ENCODE peak calls at places on chromosomes 2 and 18, in eight cellular contexts. F is upper lobe of left lung, O is tibial nerve, L is esophagus muscularis mucosa, V is K562, J is sigmoid colon, R is suprapubic skin, S is GM12878. D is an unnamed sample.

GRCh38 chr2:9944330-9944758 is 7.1 kb upstream of the GRHL1 start:
- DNase-seq in S (no peak), R (no peak), L (no peak), V (no peak), O (no peak), F (peak), J (no peak), D (no peak)

GRCh38 chr2:239726631-239727181 is 298.4 kb downstream of the NDUFA10 start:
- DNase-seq in R (peak), L (no peak), V (no peak), O (no peak), F (peak), S (no peak), J (peak), D (peak)

GRCh38 chr2:50401772-50402653 is 629.9 kb downstream of the NRXN1 start:
- DNase-seq in O (peak), J (peak), S (no peak), F (peak), R (no peak), V (peak), L (no peak), D (no peak)

GRCh38 chr2:102034683-102035606 is 43.2 kb downstream of the IL1R2 start:
- DNase-seq in J (no peak), L (no peak), R (no peak), O (no peak), S (no peak), F (no peak), V (no peak), D (no peak)

GRCh38 chr2:95265182-95265581 is 9.1 kb upstream of the PROM2 start:
- DNase-seq in O (no peak), L (peak), S (no peak), R (no peak), J (no peak), V (no peak), F (no peak), D (no peak)

GRCh38 chr2:120204417-120204816 is 18.8 kb downstream of the TMEM185B start:
- DNase-seq in J (no peak), L (no peak), O (no peak), V (no peak), R (peak), S (no peak), F (no peak), D (no peak)

GRCh38 chr18:37243756-37244155 is 321.8 kb downstream of the CELF4 start:
- DNase-seq in L (no peak), V (no peak), S (no peak), F (no peak), O (no peak), J (no peak), R (no peak), D (no peak)

GRCh38 chr2:136235451-136236418 is 117.8 kb upstream of the CXCR4 start:
- DNase-seq in L (no peak), O (no peak), V (no peak), F (no peak), R (no peak), J (no peak), S (no peak), D (no peak)

GRCh38 chr18:49135871-49136270 is 185.1 kb upstream of the SMAD7 start:
- DNase-seq in V (no peak), R (no peak), O (no peak), J (no peak), L (no peak), F (no peak), S (no peak), D (no peak)

GRCh38 chr2:97706708-97707345 is 6.5 kb upstream of the ZAP70 start:
- DNase-seq in F (no peak), L (no peak), R (peak), V (no peak), S (no peak), O (no peak), J (no peak), D (peak)

GRCh38 chr2:119425620-119426395 is 5.8 kb upstream of the TMEM37 start:
- DNase-seq in S (no peak), F (no peak), J (no peak), R (no peak), O (no peak), L (no peak), V (no peak), D (no peak)

GRCh38 chr2:139917723-139918384 is 1137.7 kb upstream of the NXPH2 start:
- DNase-seq in J (no peak), L (no peak), S (no peak), R (no peak), F (no peak), O (no peak), V (no peak), D (no peak)

GRCh38 chr2:241158546-241158900 is 8.3 kb downstream of the PPP1R7 start:
- DNase-seq in R (no peak), J (no peak), F (no peak), L (no peak), S (no peak), V (no peak), O (no peak), D (no peak)

GRCh38 chr2:48932667-48933066 is 177.1 kb upstream of the LHCGR start:
- DNase-seq in F (no peak), V (no peak), L (peak), S (no peak), J (no peak), R (no peak), O (no peak), D (no peak)

GRCh38 chr2:158664987-158665386 is 130.1 kb upstream of the DAPL1 start:
- DNase-seq in O (no peak), J (no peak), S (no peak), F (no peak), R (no peak), L (peak), V (no peak), D (no peak)

GRCh38 chr2:10787176-10787968 is 25.2 kb downstream of the PDIA6 start:
- DNase-seq in J (no peak), R (no peak), V (peak), F (no peak), O (no peak), L (no peak), S (no peak), D (no peak)

GRCh38 chr2:180614776-180615175 is 365.6 kb upstream of the UBE2E3 start:
- DNase-seq in V (no peak), L (no peak), F (no peak), O (no peak), J (no peak), R (no peak), S (no peak), D (no peak)

GRCh38 chr18:60066576-60066975 is 166.8 kb downstream of the PMAIP1 start:
- DNase-seq in F (no peak), S (no peak), V (no peak), L (no peak), R (no peak), O (no peak), J (no peak), D (no peak)

GRCh38 chr2:98376301-98376945 is 30.2 kb downstream of the CNGA3 start:
- DNase-seq in O (no peak), V (no peak), S (no peak), R (no peak), F (no peak), L (no peak), J (no peak), D (no peak)

GRCh38 chr2:119659601-119660342 is 19.2 kb upstream of the TMEM177 start:
- DNase-seq in R (no peak), O (no peak), L (no peak), F (peak), J (no peak), S (no peak), V (peak), D (no peak)

GRCh38 chr18:3932285-3932684 is 482.3 kb downstream of the TGIF1 start:
- DNase-seq in V (no peak), L (peak), F (no peak), S (no peak), O (no peak), J (no peak), R (no peak), D (no peak)

GRCh38 chr2:183157131-183157530 is 32.9 kb downstream of the NUP35 start:
- DNase-seq in R (no peak), V (no peak), J (no peak), O (no peak), L (no peak), F (no peak), S (no peak), D (no peak)

GRCh38 chr2:174312581-174313234 is 22.0 kb upstream of the SP9 start:
- DNase-seq in S (no peak), F (no peak), V (no peak), O (no peak), J (no peak), R (no peak), L (no peak), D (no peak)

GRCh38 chr18:23658296-23658695 is 4.4 kb downstream of the ANKRD29 start:
- DNase-seq in R (no peak), J (no peak), S (no peak), L (no peak), F (no peak), V (no peak), O (no peak), D (no peak)

GRCh38 chr2:141393214-141393545 is 737.6 kb downstream of the LRP1B start:
- DNase-seq in J (no peak), V (no peak), L (no peak), R (no peak), S (no peak), O (no peak), F (no peak), D (no peak)

GRCh38 chr2:186883666-186884065 is 34.7 kb upstream of the ZSWIM2 start:
- DNase-seq in R (no peak), O (no peak), F (no peak), V (no peak), L (no peak), S (no peak), J (no peak), D (no peak)

GRCh38 chr18:62975785-62976184 is 260.4 kb downstream of the PHLPP1 start:
- DNase-seq in F (no peak), S (no peak), L (no peak), O (no peak), V (no peak), J (no peak), R (no peak), D (no peak)

GRCh38 chr18:47719096-47719780 is 211.2 kb downstream of the SMAD2 start:
- DNase-seq in S (no peak), O (no peak), F (no peak), R (peak), J (peak), L (no peak), V (no peak), D (no peak)

GRCh38 chr2:85713836-85714235 is 19.7 kb downstream of the GNLY start:
- DNase-seq in F (peak), O (no peak), V (no peak), S (no peak), R (no peak), L (no peak), J (no peak), D (no peak)

GRCh38 chr2:46943881-46944798 is 28.5 kb upstream of the MCFD2 start:
- DNase-seq in F (no peak), J (no peak), O (no peak), V (no peak), S (peak), R (peak), L (no peak), D (no peak)

GRCh38 chr2:234467289-234467688 is 29.6 kb downstream of the ARL4C start:
- DNase-seq in O (no peak), J (no peak), V (no peak), S (no peak), L (no peak), F (no peak), R (no peak), D (no peak)

GRCh38 chr2:29314816-29315571 is 199.8 kb downstream of the CLIP4 start:
- DNase-seq in L (no peak), S (peak), O (no peak), V (no peak), F (peak), J (no peak), R (no peak), D (no peak)

GRCh38 chr2:235676536-235676799 is 182.6 kb downstream of the AGAP1 start:
- DNase-seq in O (no peak), S (no peak), R (no peak), J (no peak), L (no peak), V (no peak), F (no peak), D (no peak)

GRCh38 chr18:61360440-61361383 is 27.5 kb downstream of the CDH20 start:
- DNase-seq in O (no peak), J (no peak), R (no peak), S (peak), F (no peak), V (no peak), L (no peak), D (no peak)

GRCh38 chr2:210428415-210429179 is 48.0 kb downstream of the LANCL1 start:
- DNase-seq in L (no peak), F (no peak), R (no peak), S (no peak), O (no peak), J (no peak), V (no peak), D (no peak)

GRCh38 chr18:59904051-59904601 is 4.3 kb downstream of the PMAIP1 start:
- DNase-seq in V (no peak), L (no peak), O (no peak), J (no peak), F (no peak), R (no peak), S (no peak), D (no peak)

DNA sequence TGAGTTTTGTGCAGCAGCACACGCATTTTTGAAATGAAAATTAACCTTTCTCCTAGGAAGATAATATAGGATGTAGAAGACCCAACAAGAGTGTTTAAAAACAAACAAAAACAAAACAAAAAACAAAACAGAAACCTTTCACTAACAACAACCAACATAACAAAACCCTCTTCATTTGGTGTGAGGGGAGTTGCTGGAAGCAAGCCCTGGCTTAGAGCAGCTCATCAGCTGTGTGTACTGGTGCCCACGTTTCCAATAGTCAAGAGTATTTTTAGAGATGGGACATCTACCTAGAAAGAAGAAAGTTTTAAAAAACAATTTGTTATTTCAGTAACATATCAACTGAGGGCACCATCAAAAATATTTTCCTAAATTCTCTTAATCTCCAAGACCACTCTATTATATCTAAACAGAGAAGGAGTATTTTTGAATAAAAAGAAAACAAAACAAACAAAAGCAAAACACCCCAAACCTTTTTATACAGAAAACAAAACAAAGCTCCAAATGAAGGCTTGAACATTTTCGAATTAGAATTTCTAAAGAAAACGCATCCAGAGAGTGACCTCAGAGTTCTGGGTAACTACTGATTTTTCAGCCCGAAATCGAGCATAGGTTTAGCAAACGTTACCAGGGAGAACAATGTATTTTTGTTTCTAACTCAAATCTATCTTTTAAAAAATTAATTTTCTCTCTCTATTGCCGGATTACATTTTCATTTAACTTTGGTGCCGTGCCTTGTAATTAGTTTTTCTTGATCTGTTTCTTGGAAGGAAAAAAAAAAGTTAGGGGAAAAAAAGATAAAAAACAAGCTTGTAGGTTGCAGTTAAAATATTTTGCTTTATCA is 134.6 kb downstream of the INSIG2 start:
- DNase-seq in V (no peak), F (no peak), L (no peak), S (no peak), O (no peak), R (no peak), J (no peak), D (no peak)
- H3K4me3 ChIP-seq in V (no peak), F (no peak), L (peak), S (peak), O (no peak), R (peak), J (no peak), D (no peak)

DNA sequence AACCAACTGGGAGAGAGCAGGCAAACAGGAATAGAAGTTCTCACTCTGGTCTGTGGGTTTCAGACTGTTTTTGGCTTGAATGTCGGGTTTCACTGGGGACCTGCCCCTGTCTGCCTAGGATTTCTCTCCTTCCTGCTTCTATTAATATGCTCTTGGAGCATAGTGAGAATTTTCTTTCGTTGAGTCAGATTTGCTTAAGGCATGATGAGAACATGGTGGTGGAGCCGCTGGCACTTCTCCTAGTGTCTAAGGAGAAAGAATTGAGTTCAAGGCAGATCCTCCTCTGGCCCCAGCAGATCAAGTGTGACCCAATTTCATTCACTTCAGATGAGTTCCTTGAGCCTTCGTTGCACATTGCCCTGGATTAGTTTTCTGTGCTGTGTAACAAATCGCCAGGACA is 103.9 kb upstream of the HS6ST1 start:
- DNase-seq in J (no peak), S (no peak), R (peak), O (no peak), V (no peak), L (peak), F (peak), D (no peak)
- TF ChIP-seq EP300 in J (no peak), S (no peak), R (no peak), O (no peak), V (no peak), L (no peak), F (no peak), D (no peak)

GRCh38 chr2:40497251-40497859 is 45.5 kb upstream of the SLC8A1 start:
- DNase-seq in J (no peak), V (no peak), F (no peak), R (no peak), L (no peak), S (no peak), O (no peak), D (no peak)

DNA sequence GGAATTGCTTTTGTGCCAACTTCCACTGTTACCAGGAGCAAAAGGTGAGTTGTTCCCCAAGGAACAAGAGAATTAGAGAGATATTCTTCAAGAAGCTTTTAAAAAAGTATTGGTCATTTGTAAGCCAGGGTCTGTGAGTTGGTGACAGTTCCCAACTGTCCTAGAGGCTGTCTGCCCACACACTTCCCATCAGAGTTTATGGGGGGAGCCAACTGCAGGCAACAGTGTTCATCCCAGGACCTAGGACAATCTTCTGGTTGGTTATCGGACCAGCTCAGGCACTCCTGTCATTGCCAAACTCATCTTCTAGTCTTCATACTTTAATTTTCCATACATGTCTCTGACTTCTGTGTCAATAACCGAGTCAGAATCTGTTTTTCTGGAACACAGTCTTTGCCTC is 47.5 kb upstream of the SLC8A1 start:
- DNase-seq in J (no peak), F (no peak), L (no peak), V (no peak), R (no peak), O (no peak), S (no peak), D (no peak)
- H3K4me3 ChIP-seq in J (no peak), F (no peak), L (no peak), V (no peak), R (no peak), O (no peak), S (no peak), D (no peak)

DNA sequence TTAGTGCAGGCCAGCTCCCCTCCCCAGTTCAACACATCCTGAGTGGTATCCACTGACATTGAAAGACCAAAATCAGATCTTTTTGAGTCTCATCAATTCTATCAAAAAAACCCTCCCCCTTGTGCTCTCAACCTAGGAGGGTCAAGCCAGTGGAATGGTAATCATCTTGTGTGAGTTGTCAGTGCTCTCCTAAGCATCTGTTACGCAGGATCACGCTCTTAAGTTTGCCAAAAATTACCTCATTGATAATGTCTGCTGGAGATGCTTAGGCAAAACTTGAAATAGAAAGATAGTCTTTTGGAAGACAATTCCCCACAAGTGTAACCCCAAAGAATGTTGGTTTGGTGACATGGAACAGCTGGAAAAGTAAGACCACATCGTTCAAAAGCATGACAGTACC is 753.7 kb downstream of the RNF144A start:
- DNase-seq in F (no peak), L (no peak), R (no peak), O (no peak), J (no peak), S (no peak), V (no peak), D (no peak)
- TF ChIP-seq EP300 in F (no peak), L (no peak), R (no peak), O (no peak), J (no peak), S (no peak), V (no peak), D (no peak)

GRCh38 chr18:67896471-67896870 is 380.0 kb upstream of the DSEL start:
- DNase-seq in O (no peak), S (no peak), F (no peak), R (no peak), J (no peak), V (no peak), L (no peak), D (no peak)

DNA sequence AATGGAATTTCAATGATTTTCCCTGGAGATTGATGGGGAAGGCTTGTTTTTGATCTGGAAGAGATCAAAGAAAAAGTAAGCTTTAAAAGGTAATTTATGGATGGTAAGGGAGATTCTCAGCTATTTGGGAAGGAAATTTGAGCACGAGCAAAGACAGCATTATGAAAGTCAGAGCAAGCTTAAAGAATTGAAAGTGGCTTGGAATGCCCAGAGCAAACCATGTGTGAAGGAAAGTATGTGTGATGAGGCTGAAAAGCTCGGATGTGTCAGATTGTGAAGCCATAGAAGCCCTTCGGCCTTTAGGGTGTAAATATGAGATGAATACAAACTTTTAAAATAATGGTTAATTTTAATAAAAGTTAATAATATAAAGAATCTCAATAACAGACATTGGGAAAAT is 377.4 kb upstream of the DSEL start:
- DNase-seq in L (no peak), S (no peak), V (no peak), J (no peak), O (no peak), R (no peak), F (no peak), D (no peak)
- H3K4me3 ChIP-seq in L (no peak), S (no peak), V (no peak), J (no peak), O (no peak), R (no peak), F (no peak), D (no peak)